ENCODE peak calls at places on chromosomes 1 and 21, in four cellular contexts. R is right lobe of liver, O is endothelial cell, C is T follicular helper cell. Q is an unnamed sample.

GRCh38 chr1:56831874-56832693 is 12.9 kb upstream of the FYB2 start:
- DNase-seq in R (peak; percentile 74), O (peak; percentile 76), C (peak; percentile 31), Q (peak; percentile 53)

GRCh38 chr1:190477687-190478192 is at the start of gene BRINP3:
- DNase-seq in R (no peak), O (no peak), C (no peak), Q (no peak)

GRCh38 chr1:162389971-162390370 is 8.4 kb downstream of the C1orf226 start:
- DNase-seq in R (no peak), O (no peak), C (no peak), Q (no peak)

GRCh38 chr1:8239306-8240023 is 78.4 kb upstream of the SLC45A1 start:
- DNase-seq in R (peak; percentile 88), O (no peak), C (no peak), Q (no peak)

GRCh38 chr1:153541641-153542569 is 1.2 kb upstream of the S100A5 start:
- DNase-seq in R (no peak), O (no peak), C (no peak), Q (no peak)

GRCh38 chr1:65238010-65238409 is 71.3 kb upstream of the DNAJC6 start:
- DNase-seq in R (no peak), O (no peak), C (no peak), Q (no peak)

GRCh38 chr1:101235696-101236545 is 898 bp upstream of the S1PR1 start:
- DNase-seq in R (peak; percentile 62), O (peak; percentile 59), C (peak; percentile 47), Q (peak; percentile 95)

GRCh38 chr1:28112388-28113311 is 24.2 kb upstream of the EYA3 start:
- DNase-seq in R (no peak), O (no peak), C (no peak), Q (no peak)

GRCh38 chr1:220281159-220281574 is 8.9 kb upstream of the RAB3GAP2 start:
- DNase-seq in R (no peak), O (no peak), C (no peak), Q (no peak)

GRCh38 chr1:228219245-228219961 is 11.6 kb downstream of the OBSCN start:
- DNase-seq in R (no peak), O (no peak), C (no peak), Q (no peak)

GRCh38 chr1:239718997-239719628 is 332.7 kb downstream of the CHRM3 start:
- DNase-seq in R (no peak), O (no peak), C (no peak), Q (peak; percentile 89)

GRCh38 chr1:52825868-52826267 is 16.7 kb upstream of the ZYG11A start:
- DNase-seq in R (no peak), O (no peak), C (no peak), Q (no peak)

GRCh38 chr1:32651461-32652073 is 559 bp downstream of the RBBP4 start:
- DNase-seq in R (no peak), O (no peak), C (no peak), Q (no peak)

GRCh38 chr1:20080441-20081330 is 10.7 kb downstream of the PLA2G5 start:
- DNase-seq in R (no peak), O (no peak), C (no peak), Q (no peak)

GRCh38 chr1:240719953-240720700 is 108.2 kb upstream of the GREM2 start:
- DNase-seq in R (no peak), O (no peak), C (no peak), Q (no peak)

GRCh38 chr1:165369255-165369848 is 12.8 kb upstream of the LMX1A start:
- DNase-seq in R (peak; percentile 58), O (peak; percentile 79), C (peak; percentile 29), Q (no peak)

GRCh38 chr1:57163332-57163731 is 197.5 kb upstream of the C8B start:
- DNase-seq in R (no peak), O (no peak), C (no peak), Q (no peak)

GRCh38 chr1:234845097-234845660 is 235.2 kb upstream of the IRF2BP2 start:
- DNase-seq in R (no peak), O (no peak), C (peak; percentile 58), Q (no peak)

GRCh38 chr1:202074985-202075773 is 47.5 kb upstream of the GPR37L1 start:
- DNase-seq in R (no peak), O (no peak), C (no peak), Q (no peak)

GRCh38 chr21:44426663-44427191 is 28.6 kb upstream of the LRRC3 start:
- DNase-seq in R (peak; percentile 42), O (no peak), C (no peak), Q (no peak)

GRCh38 chr1:6025269-6026094 is 20.2 kb upstream of the KCNAB2 start:
- DNase-seq in R (no peak), O (no peak), C (no peak), Q (no peak)

GRCh38 chr1:52502789-52503188 is 50.1 kb downstream of the TUT4 start:
- DNase-seq in R (no peak), O (no peak), C (no peak), Q (no peak)

GRCh38 chr1:53693773-53694717 is 44.9 kb downstream of the GLIS1 start:
- DNase-seq in R (no peak), O (no peak), C (no peak), Q (no peak)

GRCh38 chr1:38991638-38992449 is 768 bp downstream of the AKIRIN1 start:
- DNase-seq in R (peak; percentile 59), O (peak; percentile 49), C (no peak), Q (no peak)

GRCh38 chr1:78437393-78437792 is 53.4 kb upstream of the PTGFR start:
- DNase-seq in R (no peak), O (no peak), C (no peak), Q (no peak)

GRCh38 chr1:32205401-32206370 is at the start of gene IQCC:
- DNase-seq in R (peak; percentile 90), O (peak; percentile 83), C (peak; percentile 81), Q (peak; percentile 80)